ENCODE peak calls at places on chromosomes 3 and 15, in ten cellular contexts. C is LoVo, V is hippocampal formation, K is NCI-H1417, F is AG08395, Y is NCI-H510A, T is cardiac muscle cell, A is colonic mucosa, E is substantia nigra, O is AG09309. U is an unnamed sample.

GRCh38 chr3:47542614-47543173 is 29.2 kb upstream of the ELP6 start:
- DNase-seq in T (peak), Y (no peak), V (peak), K (peak), C (no peak), A (no peak), E (peak), O (no peak), F (peak), U (no peak)

GRCh38 chr15:65940618-65940909 is 71.3 kb downstream of the RAB11A start:
- DNase-seq in Y (no peak), O (no peak), C (no peak), F (no peak), T (no peak), A (no peak), E (no peak), V (no peak), K (no peak), U (no peak)

GRCh38 chr3:97957617-97958311 is 14.5 kb downstream of the RIOX2 start:
- DNase-seq in V (no peak), C (no peak), Y (no peak), E (no peak), K (no peak), O (no peak), F (no peak), T (peak), A (peak), U (no peak)

GRCh38 chr3:79490165-79491028 is 277.4 kb downstream of the ROBO1 start:
- DNase-seq in A (peak), E (no peak), C (no peak), V (peak), F (peak), Y (no peak), O (no peak), K (no peak), T (peak), U (no peak)

GRCh38 chr3:46946856-46947544 is 29.5 kb downstream of the CCDC12 start:
- DNase-seq in O (no peak), V (no peak), T (no peak), E (no peak), C (peak), F (no peak), Y (no peak), K (no peak), A (peak), U (no peak)

GRCh38 chr15:71294636-71295241 is 179.5 kb downstream of the THSD4 start:
- DNase-seq in O (peak), K (no peak), Y (no peak), V (no peak), T (peak), C (peak), E (no peak), F (peak), A (peak), U (no peak)

GRCh38 chr3:186414735-186415419 is 52.8 kb upstream of the DGKG start:
- DNase-seq in V (no peak), K (peak), C (peak), E (no peak), A (no peak), O (peak), Y (no peak), F (peak), T (peak), U (no peak)

GRCh38 chr3:16692486-16693378 is 87.5 kb upstream of the DAZL start:
- DNase-seq in T (no peak), C (no peak), A (no peak), O (no peak), V (no peak), E (no peak), Y (no peak), K (no peak), F (no peak), U (no peak)

GRCh38 chr15:87762110-87762509 is 494.4 kb downstream of the NTRK3 start:
- DNase-seq in V (no peak), Y (no peak), A (no peak), E (no peak), F (no peak), C (no peak), K (no peak), T (peak), O (no peak), U (no peak)

GRCh38 chr15:71436854-71437253 is 321.6 kb downstream of the THSD4 start:
- DNase-seq in E (no peak), O (no peak), K (no peak), F (no peak), V (no peak), T (no peak), C (no peak), Y (no peak), A (no peak), U (no peak)

GRCh38 chr15:31843426-31844055 is 186.8 kb upstream of the CHRNA7 start:
- DNase-seq in V (peak), C (no peak), E (peak), A (no peak), K (peak), O (no peak), T (no peak), F (no peak), Y (no peak), U (no peak)

GRCh38 chr15:19973718-19974117 is 567.9 kb downstream of the GOLGA6L6 start:
- DNase-seq in O (no peak), A (no peak), C (peak), T (no peak), Y (no peak), E (no peak), V (no peak), K (no peak), F (no peak), U (no peak)

GRCh38 chr15:65338366-65338765 is 33.9 kb downstream of the RNU5B-1 start:
- DNase-seq in O (no peak), Y (peak), F (no peak), E (no peak), V (no peak), C (no peak), A (peak), T (no peak), K (peak), U (no peak)

GRCh38 chr3:40208251-40208650 is 101.3 kb upstream of the EIF1B start:
- DNase-seq in A (no peak), V (no peak), K (no peak), Y (no peak), C (no peak), O (no peak), E (no peak), T (no peak), F (no peak), U (no peak)

GRCh38 chr3:10374311-10374710 is 53.4 kb upstream of the SEC13 start:
- DNase-seq in Y (no peak), K (no peak), T (no peak), E (no peak), V (no peak), C (no peak), A (no peak), O (no peak), F (peak), U (no peak)

GRCh38 chr15:60580650-60581415 is 101.9 kb upstream of the ICE2 start:
- DNase-seq in E (no peak), O (no peak), F (no peak), T (no peak), A (no peak), Y (no peak), K (no peak), C (no peak), V (no peak), U (no peak)

GRCh38 chr3:135134293-135134692 is 339.2 kb downstream of the EPHB1 start:
- DNase-seq in F (no peak), V (no peak), A (no peak), Y (no peak), T (no peak), E (no peak), C (no peak), K (no peak), O (no peak), U (no peak)

GRCh38 chr3:106534206-106534605 is 665.4 kb upstream of the CBLB start:
- DNase-seq in O (peak), Y (no peak), K (no peak), T (peak), F (no peak), E (no peak), C (no peak), V (no peak), A (no peak), U (no peak)

GRCh38 chr3:77325280-77325679 is 285.4 kb downstream of the ROBO2 start:
- DNase-seq in F (no peak), A (no peak), C (no peak), T (no peak), O (no peak), Y (no peak), V (no peak), E (no peak), K (no peak), U (no peak)

GRCh38 chr3:17494117-17494809 is 248.2 kb downstream of the TBC1D5 start:
- DNase-seq in C (no peak), E (no peak), V (no peak), O (no peak), K (no peak), F (no peak), Y (no peak), T (peak), A (no peak), U (no peak)

GRCh38 chr3:120341658-120342346 is 7.4 kb downstream of the LRRC58 start:
- DNase-seq in A (no peak), K (no peak), F (no peak), T (no peak), E (no peak), O (no peak), C (no peak), V (no peak), Y (no peak), U (no peak)

GRCh38 chr3:40677749-40678148 is 153.0 kb downstream of the ZNF621 start:
- DNase-seq in F (no peak), A (no peak), C (no peak), O (no peak), T (no peak), Y (no peak), K (no peak), E (no peak), V (no peak), U (no peak)

GRCh38 chr3:2156244-2156847 is 57.7 kb downstream of the CNTN4 start:
- DNase-seq in O (no peak), F (no peak), E (no peak), T (peak), Y (no peak), C (peak), V (no peak), A (peak), K (no peak), U (no peak)